ENCODE peak calls at places on chromosomes 13 and 19, in ten cellular contexts. L, Y, K, T, S, A, C, D, I and O are unnamed samples.

GRCh38 chr13:46593403-46593802 is 40.4 kb downstream of the LRCH1 start:
- DNase-seq in L (no peak), A (no peak), D (peak), I (peak), Y (no peak), K (no peak), C (no peak), T (no peak), S (no peak), O (no peak)

GRCh38 chr19:2761876-2762782 is 20.9 kb downstream of the SGTA start:
- DNase-seq in K (no peak), T (no peak), Y (no peak), A (no peak), D (no peak), C (no peak), S (no peak), L (no peak), I (no peak), O (no peak)

GRCh38 chr19:18514800-18515682 is 6.8 kb downstream of the ELL start:
- DNase-seq in T (no peak), S (peak), L (no peak), C (no peak), I (no peak), A (peak), Y (peak), D (peak), K (peak), O (no peak)

GRCh38 chr13:113639661-113640262 is 18.2 kb downstream of the ATP4B start:
- DNase-seq in C (no peak), K (no peak), A (no peak), Y (no peak), L (no peak), I (no peak), S (no peak), D (no peak), T (no peak), O (no peak)

GRCh38 chr13:79647518-79647917 is 166.6 kb downstream of the NDFIP2 start:
- DNase-seq in T (no peak), S (no peak), K (no peak), L (no peak), Y (no peak), I (no peak), A (no peak), C (no peak), D (no peak), O (no peak)

GRCh38 chr13:30107536-30108136 is 199.7 kb downstream of the KATNAL1 start:
- DNase-seq in I (no peak), S (peak), D (no peak), T (no peak), C (no peak), K (peak), A (no peak), L (no peak), Y (peak), O (no peak)

GRCh38 chr19:13505761-13506549 is at the start of gene CACNA1A:
- DNase-seq in A (no peak), Y (no peak), L (peak), I (no peak), S (no peak), T (no peak), K (no peak), D (no peak), C (no peak), O (no peak)

GRCh38 chr19:44749994-44750393 is 1.5 kb downstream of the BCL3 start:
- DNase-seq in Y (no peak), S (no peak), A (no peak), K (peak), D (no peak), T (no peak), L (no peak), C (no peak), I (no peak), O (no peak)

GRCh38 chr19:34405892-34406660 is 1.9 kb downstream of the PDCD2L start:
- DNase-seq in L (no peak), Y (no peak), A (no peak), K (no peak), C (no peak), I (no peak), T (no peak), S (no peak), D (no peak), O (no peak)

GRCh38 chr19:48968813-48969218 is 3.7 kb downstream of the FTL start:
- DNase-seq in S (no peak), Y (no peak), I (no peak), L (no peak), A (no peak), K (peak), D (no peak), T (no peak), C (no peak), O (no peak)

GRCh38 chr19:46378268-46378667 is 31.4 kb downstream of the PPP5C start:
- DNase-seq in Y (peak), C (no peak), L (no peak), T (no peak), I (no peak), A (peak), D (no peak), K (no peak), S (no peak), O (no peak)

GRCh38 chr13:22173605-22174004 is 502.7 kb downstream of the FGF9 start:
- DNase-seq in L (no peak), K (peak), A (peak), D (no peak), Y (peak), S (no peak), C (no peak), I (no peak), T (no peak), O (no peak)

GRCh38 chr13:28358673-28359072 is 136.3 kb downstream of the FLT1 start:
- DNase-seq in L (no peak), T (no peak), A (no peak), S (no peak), D (no peak), C (no peak), I (no peak), Y (no peak), K (no peak), O (no peak)

GRCh38 chr13:112894673-112895481 is 74.1 kb upstream of the MCF2L start:
- DNase-seq in S (no peak), T (no peak), D (no peak), K (no peak), Y (no peak), C (no peak), I (no peak), A (no peak), L (peak), O (no peak)

GRCh38 chr19:16266586-16266942 is 58.1 kb upstream of the KLF2 start:
- DNase-seq in Y (no peak), S (no peak), T (peak), A (no peak), K (no peak), I (peak), D (peak), C (no peak), L (no peak), O (no peak)

GRCh38 chr13:41614671-41615519 is 157.5 kb downstream of the RGCC start:
- DNase-seq in C (no peak), I (no peak), Y (peak), D (no peak), S (no peak), K (no peak), A (peak), L (no peak), T (no peak), O (no peak)

GRCh38 chr19:16944626-16945363 is 56.0 kb downstream of the F2RL3 start:
- DNase-seq in D (no peak), T (no peak), Y (no peak), K (no peak), S (no peak), I (no peak), A (no peak), L (no peak), C (no peak), O (no peak)

GRCh38 chr13:101398191-101398590 is 18.1 kb downstream of the NALCN start:
- DNase-seq in K (no peak), S (no peak), Y (peak), I (no peak), L (no peak), T (no peak), C (no peak), D (no peak), A (peak), O (no peak)

GRCh38 chr13:49777746-49778614 is 14.5 kb downstream of the KPNA3 start:
- DNase-seq in L (no peak), A (no peak), S (no peak), I (no peak), D (no peak), K (no peak), T (no peak), C (no peak), Y (no peak), O (no peak)

GRCh38 chr19:51739466-51740213 is 12.0 kb downstream of the FPR1 start:
- DNase-seq in S (no peak), A (no peak), T (no peak), D (no peak), Y (no peak), C (no peak), K (no peak), L (no peak), I (no peak), O (no peak)

GRCh38 chr13:108572782-108573211 is 56.6 kb upstream of the MYO16 start:
- DNase-seq in I (no peak), S (no peak), L (no peak), K (no peak), A (no peak), C (no peak), Y (peak), D (no peak), T (no peak), O (no peak)

GRCh38 chr19:34495416-34495815 is 13.9 kb downstream of the WTIP start:
- DNase-seq in S (no peak), K (no peak), A (no peak), L (no peak), Y (no peak), D (no peak), I (no peak), T (no peak), C (no peak), O (no peak)

GRCh38 chr13:34808649-34809048 is 133.4 kb upstream of the NBEA start:
- DNase-seq in Y (no peak), L (no peak), C (no peak), K (no peak), S (no peak), T (no peak), I (no peak), D (no peak), A (no peak), O (no peak)

GRCh38 chr13:31433201-31433600 is 233.4 kb downstream of the B3GLCT start:
- DNase-seq in T (no peak), C (no peak), I (no peak), Y (peak), K (no peak), A (no peak), L (no peak), D (no peak), S (no peak), O (no peak)

GRCh38 chr13:41782086-41782485 is 178.8 kb downstream of the VWA8 start:
- DNase-seq in C (no peak), I (no peak), S (no peak), K (no peak), D (no peak), L (peak), A (no peak), T (no peak), Y (no peak), O (no peak)

GRCh38 chr13:60226507-60226906 is 62.8 kb upstream of the DIAPH3 start:
- DNase-seq in T (no peak), I (no peak), S (no peak), Y (peak), K (peak), D (no peak), A (peak), L (peak), C (no peak), O (no peak)

GRCh38 chr13:106263801-106264200 is 271.7 kb downstream of the EFNB2 start:
- DNase-seq in I (no peak), S (no peak), K (no peak), D (no peak), L (no peak), T (no peak), Y (no peak), A (no peak), C (no peak), O (no peak)

GRCh38 chr13:114129649-114130062 is 2.8 kb downstream of the RASA3 start:
- DNase-seq in C (no peak), A (no peak), Y (no peak), I (no peak), D (no peak), S (no peak), T (no peak), K (no peak), L (no peak), O (no peak)

GRCh38 chr19:2534374-2535050 is 58.6 kb downstream of the GADD45B start:
- DNase-seq in Y (peak), A (no peak), I (no peak), C (no peak), S (no peak), K (no peak), T (no peak), D (no peak), L (no peak), O (no peak)

GRCh38 chr13:110874508-110874960 is 40.3 kb downstream of the ANKRD10 start:
- DNase-seq in I (peak), A (peak), Y (peak), K (peak), S (peak), C (peak), L (peak), T (no peak), D (peak), O (no peak)

GRCh38 chr13:20475927-20476691 is 49.5 kb downstream of the CRYL1 start:
- DNase-seq in K (no peak), S (no peak), L (no peak), T (peak), C (peak), D (peak), A (peak), Y (no peak), I (peak), O (peak)

GRCh38 chr13:50123862-50124535 is 108.8 kb downstream of the KCNRG start:
- DNase-seq in L (peak), Y (peak), A (peak), S (peak), C (no peak), T (peak), K (peak), D (peak), I (peak), O (peak)